ENCODE peak calls at places on chromosomes 16 and 17, in five cellular contexts. C is fibroblast of mammary gland, J is left lung, D is type B pancreatic cell, S is neural crest cell. W is an unnamed sample.

GRCh38 chr17:77404812-77405581 is 264.2 kb downstream of the SEC14L1 start:
- DNase-seq in J (no peak), C (peak; percentile 79), D (no peak), S (no peak), W (peak; percentile 81)

GRCh38 chr16:15484662-15485061 is 50.3 kb downstream of the BMERB1 start:
- DNase-seq in C (peak; percentile 86), S (no peak), D (no peak), J (no peak), W (no peak)

GRCh38 chr16:1964506-1965471 is at the start of gene RPS2:
- DNase-seq in S (peak; percentile 97), J (peak; percentile 98), C (peak; percentile 98), D (peak; percentile 98), W (peak; percentile 98)

GRCh38 chr16:56246051-56246817 is 54.9 kb downstream of the GNAO1 start:
- DNase-seq in C (no peak), J (no peak), D (no peak), S (no peak), W (no peak)

GRCh38 chr17:51354908-51355307 is 94.6 kb downstream of the UTP18 start:
- DNase-seq in J (no peak), C (no peak), S (no peak), D (no peak), W (no peak)

GRCh38 chr16:50868577-50868976 is 126.7 kb downstream of the CYLD start:
- DNase-seq in S (no peak), D (no peak), J (no peak), C (no peak), W (no peak)

GRCh38 chr16:30069575-30070462 is 4.3 kb downstream of the ALDOA start:
- DNase-seq in C (peak; percentile 32), J (no peak), D (no peak), S (no peak), W (no peak)

GRCh38 chr16:89045181-89045815 is 48.4 kb upstream of the ACSF3 start:
- DNase-seq in C (no peak), J (no peak), D (no peak), S (no peak), W (no peak)

GRCh38 chr16:20409398-20410152 is at the start of gene ACSM5:
- DNase-seq in S (no peak), J (no peak), D (no peak), C (peak; percentile 4), W (no peak)

GRCh38 chr17:290121-290521 is 62.5 kb downstream of the RPH3AL start:
- DNase-seq in S (no peak), C (no peak), D (no peak), J (peak; percentile 51), W (no peak)

GRCh38 chr17:64331946-64332493 is 58.6 kb downstream of the PECAM1 start:
- DNase-seq in C (peak; percentile 45), J (no peak), D (no peak), S (no peak), W (no peak)

GRCh38 chr17:7703584-7704574 is 1.1 kb upstream of the EFNB3 start:
- DNase-seq in C (peak; percentile 54), J (no peak), D (no peak), S (no peak), W (no peak)

GRCh38 chr17:37131670-37132620 is 183.2 kb downstream of the AATF start:
- DNase-seq in J (no peak), D (no peak), S (no peak), C (no peak), W (no peak)

GRCh38 chr16:56688762-56689161 is 6.5 kb downstream of the MT1X start:
- DNase-seq in C (peak; percentile 40), J (no peak), S (no peak), D (no peak), W (no peak)

GRCh38 chr17:65078441-65079160 is 22.1 kb upstream of the GNA13 start:
- DNase-seq in S (no peak), D (no peak), J (no peak), C (peak; percentile 75), W (no peak)

GRCh38 chr17:45584092-45585036 is 93.8 kb upstream of the PLEKHM1 start:
- DNase-seq in J (peak; percentile 90), S (peak; percentile 54), D (peak; percentile 86), C (peak; percentile 37), W (peak; percentile 78)

GRCh38 chr16:2210386-2211365 is at the start of gene BRICD5:
- DNase-seq in C (peak; percentile 55), D (no peak), S (no peak), J (no peak), W (no peak)

GRCh38 chr17:61492759-61493526 is 40.7 kb downstream of the TBX4 start:
- DNase-seq in C (peak; percentile 11), S (no peak), D (no peak), J (no peak), W (no peak)

GRCh38 chr17:1830288-1830687 is 483 bp downstream of the RPA1 start:
- DNase-seq in D (no peak), C (peak; percentile 10), J (no peak), S (peak; percentile 3), W (no peak)

GRCh38 chr16:35598696-35599332 is 2139.4 kb downstream of the TP53TG3F start:
- DNase-seq in S (no peak), D (no peak), J (no peak), C (no peak), W (no peak)

GRCh38 chr16:55478827-55479559 is at the start of gene MMP2:
- DNase-seq in S (peak; percentile 62), J (peak; percentile 78), C (peak; percentile 81), D (peak; percentile 80), W (no peak)

GRCh38 chr17:14007951-14008350 is 61.4 kb upstream of the COX10 start:
- DNase-seq in S (no peak), D (no peak), C (no peak), J (no peak), W (no peak)

GRCh38 chr16:6541262-6541661 is 791.4 kb upstream of the RBFOX1 start:
- DNase-seq in D (no peak), C (no peak), J (no peak), S (no peak), W (no peak)

GRCh38 chr16:48158296-48158695 is 2.5 kb upstream of the ABCC12 start:
- DNase-seq in D (no peak), J (no peak), C (peak; percentile 80), S (no peak), W (no peak)

GRCh38 chr16:22428654-22429053 is 54.2 kb upstream of the CDR2 start:
- DNase-seq in C (no peak), D (peak; percentile 54), S (no peak), J (no peak), W (no peak)

GRCh38 chr16:16175296-16175695 is 48.0 kb downstream of the ABCC6 start:
- DNase-seq in C (no peak), J (no peak), S (no peak), D (no peak), W (no peak)

GRCh38 chr17:70029019-70029767 is 45.8 kb upstream of the KCNJ16 start:
- DNase-seq in J (no peak), D (no peak), C (no peak), S (no peak), W (no peak)

GRCh38 chr17:75876190-75876937 is 2.0 kb downstream of the TRIM47 start:
- DNase-seq in S (no peak), C (no peak), J (no peak), D (no peak), W (peak; percentile 77)

GRCh38 chr16:6573577-6573976 is 759.1 kb upstream of the RBFOX1 start:
- DNase-seq in C (no peak), S (peak; percentile 28), J (peak; percentile 76), D (no peak), W (no peak)

GRCh38 chr17:2682304-2682938 is 29.1 kb downstream of the CLUH start:
- DNase-seq in C (no peak), D (no peak), S (no peak), J (no peak), W (no peak)

GRCh38 chr17:49694847-49695697 is 12.7 kb downstream of the SLC35B1 start:
- DNase-seq in D (no peak), S (peak; percentile 70), J (no peak), C (peak; percentile 17), W (peak; percentile 69)

GRCh38 chr17:37359682-37360188 is 16.1 kb upstream of the C17orf78 start:
- DNase-seq in S (no peak), J (no peak), D (no peak), C (no peak), W (no peak)

DNA sequence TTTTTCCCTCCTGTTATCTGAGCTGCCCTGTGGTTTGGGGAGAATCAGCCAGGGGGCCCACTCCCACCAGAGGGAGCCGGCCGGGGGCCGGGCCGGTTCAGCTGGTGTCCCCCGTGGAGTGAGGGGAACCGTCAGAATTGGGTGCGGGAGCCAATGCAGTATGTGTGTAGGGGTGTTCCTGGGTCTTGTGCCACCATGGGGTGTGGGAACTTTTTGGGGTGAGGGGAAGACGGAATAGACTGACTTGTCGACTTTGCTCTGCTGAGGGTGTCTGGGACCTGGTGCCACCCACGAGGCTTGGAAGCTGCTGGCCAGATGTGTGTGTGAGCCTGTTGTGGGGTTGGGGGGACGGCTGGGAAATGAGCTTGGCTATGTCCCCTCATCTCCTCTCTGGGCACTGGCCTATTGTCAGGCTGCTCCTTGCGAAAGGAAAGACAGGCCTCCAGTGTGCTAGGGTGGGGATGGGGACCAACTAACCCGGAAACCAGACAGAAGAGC is 9.9 kb downstream of the RARA start:
- DNase-seq in D (no peak), C (no peak), J (peak; percentile 81), S (no peak), W (peak; percentile 34)
- TF ChIP-seq CTCF in D (peak; percentile 23), C (no peak), J (no peak), S (no peak), W (no peak)

GRCh38 chr17:56897646-56898424 is 16.0 kb downstream of the TRIM25 start:
- DNase-seq in S (no peak), D (no peak), C (no peak), J (no peak), W (no peak)
- TF ChIP-seq CTCF in S (no peak), D (no peak), C (no peak), J (no peak), W (no peak)

GRCh38 chr16:813204-813915 is 12.8 kb upstream of the GNG13 start:
- DNase-seq in J (no peak), C (peak; percentile 20), D (peak; percentile 78), S (peak; percentile 70), W (peak; percentile 41)

GRCh38 chr16:814974-815373 is 14.4 kb upstream of the GNG13 start:
- DNase-seq in D (no peak), S (no peak), J (no peak), C (peak; percentile 28), W (no peak)

GRCh38 chr16:815861-816260 is 15.3 kb upstream of the GNG13 start:
- DNase-seq in J (no peak), C (no peak), S (no peak), D (no peak), W (no peak)

GRCh38 chr16:817001-817906 is 16.7 kb upstream of the GNG13 start:
- DNase-seq in D (no peak), S (no peak), J (no peak), C (no peak), W (no peak)

GRCh38 chr16:813916-814412 is 13.4 kb upstream of the GNG13 start:
- DNase-seq in S (no peak), J (no peak), C (no peak), D (no peak), W (no peak)
- TF ChIP-seq CTCF in S (peak; percentile 7), J (no peak), C (no peak), D (peak; percentile 2), W (peak; percentile 41)

DNA sequence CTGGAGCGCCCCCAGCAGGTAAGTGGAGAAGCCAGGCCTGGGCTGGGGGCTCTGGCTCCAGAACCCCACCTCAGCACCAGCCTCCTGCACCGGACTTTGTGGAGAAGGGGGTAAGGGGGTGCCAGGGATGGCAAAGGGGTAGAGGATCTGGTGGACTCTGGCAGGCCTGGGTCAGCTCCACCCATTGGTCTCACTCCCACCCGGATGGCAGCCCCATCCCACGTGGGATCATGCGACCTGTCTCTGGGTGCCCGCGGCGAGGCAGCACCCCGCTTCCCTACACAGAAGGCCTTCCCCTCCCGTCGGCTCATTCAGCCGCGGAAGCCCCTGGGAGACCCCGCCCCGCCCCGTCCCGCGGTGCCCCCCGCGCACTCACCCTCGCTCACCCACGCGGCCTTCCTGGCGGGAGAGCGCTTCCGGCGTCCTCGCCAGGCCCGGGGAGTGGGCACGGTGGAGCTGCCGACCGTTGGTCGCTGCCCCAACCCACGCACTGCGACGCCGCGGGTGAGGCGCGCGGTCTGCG is 498 bp upstream of the PLEKHG4 start:
- DNase-seq in S (no peak), C (peak; percentile 25), D (no peak), J (no peak), W (peak; percentile 45)
- TF ChIP-seq CTCF in S (no peak), C (peak; percentile 28), D (no peak), J (no peak), W (no peak)